ENCODE peak calls at places on chromosome X, in ten cellular contexts. One of them, this sample, is unnamed. For H3K4me1, the result is how much of the 10 kb centered on the place peaks cover.

GRCh38 chrX:2931612-2932011 is 2.5 kb upstream of the ARSD start:
- DNase-seq in HCT116: no peak
- DNase-seq in IMR-90: no peak
- DNase-seq in pancreas: no peak
- DNase-seq in CD4-positive, CD25-positive, alpha-beta regulatory T cell: no peak
- DNase-seq in heart left ventricle: no peak
- DNase-seq in aorta: no peak
- DNase-seq in tibial nerve: no peak
- DNase-seq in heart right ventricle: no peak
- DNase-seq in fibroblast of lung: no peak
- DNase-seq in this sample: no peak

GRCh38 chrX:36978886-36979285 is 29.3 kb upstream of the FAM47C start:
- DNase-seq in CD4-positive, CD25-positive, alpha-beta regulatory T cell: no peak
- DNase-seq in pancreas: no peak
- DNase-seq in fibroblast of lung: peak
- DNase-seq in HCT116: no peak
- DNase-seq in heart right ventricle: no peak
- DNase-seq in IMR-90: peak
- DNase-seq in aorta: no peak
- DNase-seq in tibial nerve: no peak
- DNase-seq in heart left ventricle: no peak
- DNase-seq in this sample: no peak

GRCh38 chrX:47145408-47146120 is 543 bp downstream of the RBM10 start:
- DNase-seq in tibial nerve: no peak
- DNase-seq in heart right ventricle: no peak
- DNase-seq in pancreas: no peak
- DNase-seq in CD4-positive, CD25-positive, alpha-beta regulatory T cell: peak
- DNase-seq in aorta: no peak
- DNase-seq in IMR-90: no peak
- DNase-seq in fibroblast of lung: peak
- DNase-seq in heart left ventricle: no peak
- DNase-seq in HCT116: no peak
- DNase-seq in this sample: no peak

GRCh38 chrX:149540133-149540620 is 635 bp upstream of the EOLA1 start:
- DNase-seq in heart left ventricle: peak
- DNase-seq in CD4-positive, CD25-positive, alpha-beta regulatory T cell: peak
- DNase-seq in heart right ventricle: peak
- DNase-seq in tibial nerve: peak
- DNase-seq in aorta: peak
- DNase-seq in pancreas: peak
- DNase-seq in IMR-90: peak
- DNase-seq in fibroblast of lung: peak
- DNase-seq in HCT116: peak
- DNase-seq in this sample: peak

GRCh38 chrX:110108381-110108796 is 105.5 kb downstream of the TMEM164 start:
- DNase-seq in pancreas: no peak
- DNase-seq in heart right ventricle: no peak
- DNase-seq in tibial nerve: peak
- DNase-seq in CD4-positive, CD25-positive, alpha-beta regulatory T cell: no peak
- DNase-seq in heart left ventricle: no peak
- DNase-seq in aorta: no peak
- DNase-seq in IMR-90: peak
- DNase-seq in fibroblast of lung: peak
- DNase-seq in HCT116: no peak
- DNase-seq in this sample: no peak

GRCh38 chrX:125293792-125294780 is 25.6 kb upstream of the TEX13C start:
- DNase-seq in pancreas: no peak
- DNase-seq in tibial nerve: no peak
- DNase-seq in aorta: no peak
- DNase-seq in IMR-90: no peak
- DNase-seq in heart left ventricle: no peak
- DNase-seq in fibroblast of lung: no peak
- DNase-seq in heart right ventricle: no peak
- DNase-seq in HCT116: no peak
- DNase-seq in CD4-positive, CD25-positive, alpha-beta regulatory T cell: no peak
- DNase-seq in this sample: no peak

GRCh38 chrX:96776966-96777365 is 92.3 kb downstream of the DIAPH2 start:
- DNase-seq in HCT116: no peak
- DNase-seq in tibial nerve: no peak
- DNase-seq in aorta: no peak
- DNase-seq in pancreas: no peak
- DNase-seq in heart right ventricle: no peak
- DNase-seq in CD4-positive, CD25-positive, alpha-beta regulatory T cell: no peak
- DNase-seq in IMR-90: peak
- DNase-seq in fibroblast of lung: peak
- DNase-seq in heart left ventricle: no peak
- DNase-seq in this sample: no peak

GRCh38 chrX:129980540-129981206 is 1.8 kb upstream of the BCORL1 start:
- DNase-seq in aorta: peak
- DNase-seq in pancreas: peak
- DNase-seq in IMR-90: no peak
- DNase-seq in heart right ventricle: peak
- DNase-seq in CD4-positive, CD25-positive, alpha-beta regulatory T cell: peak
- DNase-seq in tibial nerve: peak
- DNase-seq in heart left ventricle: peak
- DNase-seq in HCT116: no peak
- DNase-seq in fibroblast of lung: no peak
- DNase-seq in this sample: no peak

GRCh38 chrX:53266914-53267313 is 14.5 kb downstream of the IQSEC2 start:
- DNase-seq in HCT116: no peak
- DNase-seq in IMR-90: no peak
- DNase-seq in heart right ventricle: no peak
- DNase-seq in aorta: no peak
- DNase-seq in CD4-positive, CD25-positive, alpha-beta regulatory T cell: no peak
- DNase-seq in fibroblast of lung: no peak
- DNase-seq in heart left ventricle: no peak
- DNase-seq in pancreas: no peak
- DNase-seq in tibial nerve: no peak
- DNase-seq in this sample: no peak

GRCh38 chrX:148501121-148502066 is 977 bp downstream of the AFF2 start:
- DNase-seq in pancreas: no peak
- DNase-seq in fibroblast of lung: no peak
- DNase-seq in CD4-positive, CD25-positive, alpha-beta regulatory T cell: no peak
- DNase-seq in heart left ventricle: no peak
- DNase-seq in heart right ventricle: peak
- DNase-seq in IMR-90: no peak
- DNase-seq in HCT116: no peak
- DNase-seq in aorta: peak
- DNase-seq in tibial nerve: no peak
- DNase-seq in this sample: no peak

GRCh38 chrX:139905743-139906142 is 27.1 kb downstream of the ATP11C start:
- DNase-seq in aorta: no peak
- DNase-seq in pancreas: no peak
- DNase-seq in IMR-90: no peak
- DNase-seq in tibial nerve: no peak
- DNase-seq in heart right ventricle: no peak
- DNase-seq in fibroblast of lung: no peak
- DNase-seq in heart left ventricle: no peak
- DNase-seq in HCT116: no peak
- DNase-seq in CD4-positive, CD25-positive, alpha-beta regulatory T cell: no peak
- DNase-seq in this sample: no peak

GRCh38 chrX:20412871-20413486 is 146.3 kb upstream of the RPS6KA3 start:
- DNase-seq in heart right ventricle: peak
- DNase-seq in CD4-positive, CD25-positive, alpha-beta regulatory T cell: peak
- DNase-seq in tibial nerve: peak
- DNase-seq in HCT116: no peak
- DNase-seq in IMR-90: no peak
- DNase-seq in fibroblast of lung: no peak
- DNase-seq in pancreas: no peak
- DNase-seq in aorta: no peak
- DNase-seq in heart left ventricle: peak
- DNase-seq in this sample: peak

GRCh38 chrX:11968470-11968869 is 169.8 kb upstream of the FRMPD4 start:
- DNase-seq in HCT116: no peak
- DNase-seq in heart left ventricle: no peak
- DNase-seq in IMR-90: peak
- DNase-seq in CD4-positive, CD25-positive, alpha-beta regulatory T cell: no peak
- DNase-seq in aorta: no peak
- DNase-seq in heart right ventricle: no peak
- DNase-seq in fibroblast of lung: no peak
- DNase-seq in tibial nerve: no peak
- DNase-seq in pancreas: no peak
- DNase-seq in this sample: no peak

GRCh38 chrX:130091976-130092522 is 18.2 kb downstream of the ELF4 start:
- DNase-seq in heart right ventricle: no peak
- DNase-seq in heart left ventricle: no peak
- DNase-seq in tibial nerve: no peak
- DNase-seq in IMR-90: no peak
- DNase-seq in pancreas: no peak
- DNase-seq in fibroblast of lung: no peak
- DNase-seq in HCT116: no peak
- DNase-seq in aorta: no peak
- DNase-seq in CD4-positive, CD25-positive, alpha-beta regulatory T cell: peak
- DNase-seq in this sample: no peak

GRCh38 chrX:112053169-112053568 is 29.4 kb downstream of the TRPC5 start:
- DNase-seq in tibial nerve: no peak
- DNase-seq in IMR-90: no peak
- DNase-seq in aorta: no peak
- DNase-seq in heart left ventricle: no peak
- DNase-seq in HCT116: no peak
- DNase-seq in CD4-positive, CD25-positive, alpha-beta regulatory T cell: no peak
- DNase-seq in fibroblast of lung: no peak
- DNase-seq in heart right ventricle: no peak
- DNase-seq in pancreas: no peak
- DNase-seq in this sample: no peak

GRCh38 chrX:28847423-28847822 is 260.2 kb downstream of the IL1RAPL1 start:
- DNase-seq in IMR-90: peak
- DNase-seq in HCT116: peak
- DNase-seq in pancreas: no peak
- DNase-seq in CD4-positive, CD25-positive, alpha-beta regulatory T cell: no peak
- DNase-seq in heart right ventricle: peak
- DNase-seq in fibroblast of lung: peak
- DNase-seq in tibial nerve: no peak
- DNase-seq in aorta: no peak
- DNase-seq in heart left ventricle: peak
- DNase-seq in this sample: peak

GRCh38 chrX:136464589-136464988 is 23.2 kb upstream of the BRS3 start:
- DNase-seq in pancreas: no peak
- DNase-seq in heart right ventricle: no peak
- DNase-seq in tibial nerve: no peak
- DNase-seq in CD4-positive, CD25-positive, alpha-beta regulatory T cell: no peak
- DNase-seq in aorta: no peak
- DNase-seq in HCT116: no peak
- DNase-seq in heart left ventricle: no peak
- DNase-seq in fibroblast of lung: no peak
- DNase-seq in IMR-90: no peak
- DNase-seq in this sample: no peak

DNA sequence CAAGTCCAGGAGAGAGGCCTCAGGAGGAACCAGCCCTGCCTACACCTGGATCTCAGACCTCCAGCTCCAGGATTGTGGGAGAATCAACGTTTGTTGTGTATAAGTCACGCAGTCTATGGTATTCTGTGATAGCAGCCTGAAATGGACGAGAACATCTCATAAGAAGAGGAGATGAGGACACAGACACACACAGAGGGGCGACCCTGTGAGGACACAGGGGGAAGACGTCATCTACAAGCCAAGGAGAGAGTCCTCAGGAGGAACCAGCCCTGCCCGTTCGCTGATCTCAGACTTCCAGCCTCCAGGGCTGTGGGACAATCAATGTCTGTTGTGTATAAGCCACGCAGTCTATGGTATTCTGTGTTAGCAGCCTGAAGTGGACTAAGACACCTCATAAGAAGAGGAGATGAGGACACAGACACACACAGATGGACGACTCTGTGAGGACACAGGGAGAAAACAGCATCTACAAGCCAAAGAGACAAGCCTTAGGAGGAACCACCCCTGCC is 20.3 kb downstream of the P2RY8 start:
- DNase-seq in heart left ventricle: no peak
- DNase-seq in CD4-positive, CD25-positive, alpha-beta regulatory T cell: no peak
- DNase-seq in IMR-90: no peak
- DNase-seq in aorta: no peak
- DNase-seq in HCT116: no peak
- DNase-seq in heart right ventricle: no peak
- DNase-seq in pancreas: no peak
- DNase-seq in tibial nerve: no peak
- DNase-seq in fibroblast of lung: no peak
- DNase-seq in this sample: no peak
- H3K27ac ChIP-seq in heart left ventricle: no peak
- H3K27ac ChIP-seq in CD4-positive, CD25-positive, alpha-beta regulatory T cell: no peak
- H3K27ac ChIP-seq in IMR-90: no peak
- H3K27ac ChIP-seq in aorta: no peak
- H3K27ac ChIP-seq in HCT116: no peak
- H3K27ac ChIP-seq in heart right ventricle: no peak
- H3K27ac ChIP-seq in pancreas: no peak
- H3K27ac ChIP-seq in tibial nerve: no peak
- H3K27ac ChIP-seq in fibroblast of lung: no peak
- H3K27ac ChIP-seq in this sample: no peak

GRCh38 chrX:41092776-41093175 is 7.5 kb downstream of the USP9X start:
- DNase-seq in IMR-90: no peak
- DNase-seq in pancreas: no peak
- DNase-seq in heart right ventricle: no peak
- DNase-seq in HCT116: no peak
- DNase-seq in heart left ventricle: no peak
- DNase-seq in CD4-positive, CD25-positive, alpha-beta regulatory T cell: no peak
- DNase-seq in aorta: no peak
- DNase-seq in tibial nerve: no peak
- DNase-seq in fibroblast of lung: no peak
- DNase-seq in this sample: no peak
- H3K4me1 ChIP-seq in IMR-90: under half
- H3K4me1 ChIP-seq in pancreas: under half
- H3K4me1 ChIP-seq in heart right ventricle: half or more
- H3K4me1 ChIP-seq in HCT116: under half
- H3K4me1 ChIP-seq in heart left ventricle: half or more
- H3K4me1 ChIP-seq in CD4-positive, CD25-positive, alpha-beta regulatory T cell: half or more
- H3K4me1 ChIP-seq in aorta: under half
- H3K4me1 ChIP-seq in tibial nerve: under half
- H3K4me1 ChIP-seq in fibroblast of lung: under half
- H3K4me1 ChIP-seq in this sample: half or more

DNA sequence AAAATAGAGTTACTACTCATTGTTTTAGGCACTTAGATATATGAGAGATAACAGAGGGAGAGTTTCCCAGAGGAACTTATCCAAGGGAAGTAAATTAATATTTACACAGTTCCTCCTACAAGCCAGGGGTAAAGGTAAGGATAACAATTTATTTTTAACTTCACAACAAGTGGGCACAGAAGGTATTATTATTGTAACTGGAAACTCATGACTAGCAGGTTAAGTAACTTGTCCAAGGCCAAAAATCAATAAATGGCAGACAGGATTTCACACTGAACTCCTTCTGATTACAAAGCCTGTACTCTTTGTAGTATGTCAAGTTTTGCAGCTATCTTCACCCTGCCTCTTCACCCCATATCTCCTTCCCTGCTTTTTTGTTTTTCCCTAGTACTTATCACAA is 46.9 kb upstream of the F8A3 start:
- DNase-seq in tibial nerve: no peak
- DNase-seq in HCT116: no peak
- DNase-seq in IMR-90: no peak
- DNase-seq in heart right ventricle: no peak
- DNase-seq in aorta: no peak
- DNase-seq in fibroblast of lung: no peak
- DNase-seq in heart left ventricle: no peak
- DNase-seq in pancreas: no peak
- DNase-seq in CD4-positive, CD25-positive, alpha-beta regulatory T cell: no peak
- DNase-seq in this sample: no peak
- H3K4me3 ChIP-seq in tibial nerve: no peak
- H3K4me3 ChIP-seq in HCT116: no peak
- H3K4me3 ChIP-seq in IMR-90: no peak
- H3K4me3 ChIP-seq in heart right ventricle: no peak
- H3K4me3 ChIP-seq in aorta: no peak
- H3K4me3 ChIP-seq in fibroblast of lung: no peak
- H3K4me3 ChIP-seq in heart left ventricle: no peak
- H3K4me3 ChIP-seq in pancreas: no peak
- H3K4me3 ChIP-seq in CD4-positive, CD25-positive, alpha-beta regulatory T cell: no peak
- H3K4me3 ChIP-seq in this sample: no peak

GRCh38 chrX:95152810-95153209 is 1478.8 kb downstream of the FAM133A start:
- DNase-seq in tibial nerve: no peak
- DNase-seq in CD4-positive, CD25-positive, alpha-beta regulatory T cell: no peak
- DNase-seq in HCT116: no peak
- DNase-seq in aorta: no peak
- DNase-seq in fibroblast of lung: no peak
- DNase-seq in IMR-90: no peak
- DNase-seq in pancreas: no peak
- DNase-seq in heart left ventricle: no peak
- DNase-seq in heart right ventricle: no peak
- DNase-seq in this sample: no peak
- H3K27ac ChIP-seq in tibial nerve: no peak
- H3K27ac ChIP-seq in CD4-positive, CD25-positive, alpha-beta regulatory T cell: no peak
- H3K27ac ChIP-seq in HCT116: no peak
- H3K27ac ChIP-seq in aorta: no peak
- H3K27ac ChIP-seq in fibroblast of lung: no peak
- H3K27ac ChIP-seq in IMR-90: no peak
- H3K27ac ChIP-seq in pancreas: no peak
- H3K27ac ChIP-seq in heart left ventricle: no peak
- H3K27ac ChIP-seq in heart right ventricle: no peak
- H3K27ac ChIP-seq in this sample: no peak